ENCODE peak calls at places on chromosomes 5 and 9, in seven cellular contexts. W, S, M, D, A, X and E are unnamed samples.

GRCh38 chr9:109411818-109412352 is 86.2 kb downstream of the PTPN3 start:
- DNase-seq in W (peak; percentile 87), D (no peak), M (no peak), S (no peak), X (no peak), A (peak; percentile 10), E (peak; percentile 41)

GRCh38 chr5:136269978-136270377 is 77.0 kb upstream of the SMIM32 start:
- DNase-seq in S (no peak), W (no peak), D (no peak), X (no peak), M (no peak), A (no peak), E (no peak)

GRCh38 chr9:31542384-31543055 is 841.9 kb upstream of the ACO1 start:
- DNase-seq in X (peak; percentile 14), A (peak; percentile 33), M (no peak), S (peak; percentile 24), W (peak; percentile 85), D (no peak), E (no peak)

GRCh38 chr9:136587145-136587943 is 41.5 kb upstream of the NOTCH1 start:
- DNase-seq in S (no peak), M (peak; percentile 31), A (peak; percentile 53), W (peak; percentile 98), X (peak; percentile 46), D (no peak), E (no peak)

GRCh38 chr9:89695441-89695891 is 90.7 kb downstream of the GADD45G start:
- DNase-seq in M (no peak), D (no peak), S (no peak), A (no peak), W (no peak), X (no peak), E (no peak)

GRCh38 chr9:77883846-77884771 is 147.5 kb downstream of the GNAQ start:
- DNase-seq in S (no peak), X (no peak), M (no peak), D (no peak), A (no peak), W (no peak), E (peak; percentile 55)

GRCh38 chr5:147467973-147468508 is 41.8 kb downstream of the DPYSL3 start:
- DNase-seq in W (no peak), A (no peak), X (no peak), M (no peak), S (no peak), D (no peak), E (no peak)

GRCh38 chr9:104810421-104811339 is 46.8 kb downstream of the NIPSNAP3B start:
- DNase-seq in X (no peak), A (no peak), S (peak; percentile 90), M (peak; percentile 74), W (no peak), D (no peak), E (peak; percentile 42)

GRCh38 chr5:39226100-39226451 is 6.7 kb upstream of the FYB1 start:
- DNase-seq in D (no peak), W (no peak), M (no peak), S (no peak), X (no peak), A (no peak), E (no peak)

GRCh38 chr5:133938932-133939331 is 29.5 kb downstream of the C5orf15 start:
- DNase-seq in M (no peak), X (no peak), W (no peak), D (no peak), S (no peak), A (no peak), E (no peak)

GRCh38 chr5:113654828-113655227 is 141.3 kb downstream of the YTHDC2 start:
- DNase-seq in W (no peak), D (no peak), X (no peak), M (no peak), S (no peak), A (no peak), E (no peak)

GRCh38 chr9:125494555-125494920 is 212.5 kb downstream of the MAPKAP1 start:
- DNase-seq in S (no peak), X (no peak), A (no peak), M (no peak), D (no peak), W (no peak), E (peak; percentile 40)

GRCh38 chr5:38938424-38938823 is 92.6 kb downstream of the OSMR start:
- DNase-seq in W (no peak), M (no peak), X (no peak), D (no peak), A (no peak), S (no peak), E (no peak)

GRCh38 chr9:75027187-75028107 is 646 bp downstream of the CARNMT1 start:
- DNase-seq in S (peak; percentile 74), M (peak; percentile 68), D (peak; percentile 17), X (peak; percentile 46), A (peak; percentile 33), W (peak; percentile 68), E (peak; percentile 80)

GRCh38 chr5:3594514-3595101 is 1.0 kb upstream of the IRX1 start:
- DNase-seq in X (no peak), S (no peak), D (no peak), W (no peak), A (no peak), M (no peak), E (no peak)

GRCh38 chr9:30411571-30411970 is 1972.9 kb upstream of the ACO1 start:
- DNase-seq in X (no peak), S (no peak), M (no peak), D (no peak), W (peak; percentile 18), A (no peak), E (no peak)

DNA sequence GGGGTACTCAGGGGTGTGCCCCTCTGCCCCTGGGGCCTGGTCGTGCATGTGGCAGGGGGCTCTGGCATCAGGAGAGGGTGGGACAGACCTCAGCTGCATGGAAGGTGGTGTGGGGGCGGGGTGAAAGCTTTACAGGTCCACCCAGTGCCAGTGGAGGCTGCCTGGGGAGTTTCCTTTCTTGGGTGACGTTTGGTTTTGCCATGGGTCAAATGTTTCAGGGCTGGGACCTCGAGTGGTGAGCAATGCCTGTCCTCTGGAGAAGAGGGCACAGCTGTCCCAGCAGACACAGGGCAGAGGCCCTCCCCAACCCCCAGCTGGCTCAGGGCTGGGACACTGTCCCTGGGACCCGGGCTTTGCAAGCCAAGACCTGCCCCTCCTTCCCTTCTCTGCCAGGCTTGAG is 3.6 kb downstream of the RXRA start:
- DNase-seq in W (no peak), S (peak; percentile 48), M (peak; percentile 50), D (no peak), X (no peak), A (no peak), E (no peak)
- TF ChIP-seq POLR2A in W (no peak), S (no peak), M (no peak), D (no peak), X (no peak), A (no peak), E (no peak)

GRCh38 chr9:34382054-34382453 is 5.4 kb upstream of the MYORG start:
- DNase-seq in A (no peak), M (no peak), S (no peak), D (no peak), X (no peak), W (no peak), E (no peak)

GRCh38 chr9:34379334-34380033 is 2.8 kb upstream of the MYORG start:
- DNase-seq in D (peak; percentile 83), X (peak; percentile 86), W (peak; percentile 95), M (peak; percentile 92), A (peak; percentile 93), S (peak; percentile 88), E (peak; percentile 76)

GRCh38 chr9:34381323-34381722 is 4.6 kb upstream of the MYORG start:
- DNase-seq in W (no peak), D (no peak), A (no peak), X (no peak), S (peak; percentile 42), M (no peak), E (no peak)

GRCh38 chr9:34380034-34380510 is 3.4 kb upstream of the MYORG start:
- DNase-seq in A (no peak), S (no peak), D (no peak), M (no peak), W (peak; percentile 30), X (no peak), E (no peak)

GRCh38 chr9:34380511-34381315 is 4.0 kb upstream of the MYORG start:
- DNase-seq in X (peak; percentile 53), M (peak; percentile 82), A (peak; percentile 34), D (peak; percentile 89), W (peak; percentile 95), S (peak; percentile 83), E (no peak)
- TF ChIP-seq POLR2A in X (no peak), M (no peak), A (no peak), D (no peak), W (peak; percentile 70), S (peak; percentile 80), E (no peak)

GRCh38 chr9:124137009-124137943 is 120.5 kb upstream of the NEK6 start:
- DNase-seq in A (no peak), S (no peak), W (no peak), M (no peak), D (peak; percentile 43), X (no peak), E (no peak)
- TF ChIP-seq POLR2A in A (no peak), S (no peak), W (no peak), M (no peak), D (peak; percentile 47), X (no peak), E (no peak)

GRCh38 chr9:133361507-133362092 is 5.2 kb downstream of the SURF2 start:
- DNase-seq in W (no peak), M (no peak), A (no peak), D (no peak), S (no peak), X (no peak), E (no peak)

GRCh38 chr9:133357656-133358055 is 1.3 kb downstream of the SURF2 start:
- DNase-seq in M (no peak), X (no peak), S (no peak), D (no peak), A (no peak), W (no peak), E (no peak)

GRCh38 chr9:133359420-133360175 is 3.2 kb downstream of the SURF2 start:
- DNase-seq in D (no peak), A (no peak), S (no peak), M (no peak), W (peak; percentile 57), X (no peak), E (no peak)

GRCh38 chr9:133362359-133363044 is 6.2 kb downstream of the SURF2 start:
- DNase-seq in D (no peak), W (no peak), M (no peak), X (no peak), A (no peak), S (no peak), E (no peak)

DNA sequence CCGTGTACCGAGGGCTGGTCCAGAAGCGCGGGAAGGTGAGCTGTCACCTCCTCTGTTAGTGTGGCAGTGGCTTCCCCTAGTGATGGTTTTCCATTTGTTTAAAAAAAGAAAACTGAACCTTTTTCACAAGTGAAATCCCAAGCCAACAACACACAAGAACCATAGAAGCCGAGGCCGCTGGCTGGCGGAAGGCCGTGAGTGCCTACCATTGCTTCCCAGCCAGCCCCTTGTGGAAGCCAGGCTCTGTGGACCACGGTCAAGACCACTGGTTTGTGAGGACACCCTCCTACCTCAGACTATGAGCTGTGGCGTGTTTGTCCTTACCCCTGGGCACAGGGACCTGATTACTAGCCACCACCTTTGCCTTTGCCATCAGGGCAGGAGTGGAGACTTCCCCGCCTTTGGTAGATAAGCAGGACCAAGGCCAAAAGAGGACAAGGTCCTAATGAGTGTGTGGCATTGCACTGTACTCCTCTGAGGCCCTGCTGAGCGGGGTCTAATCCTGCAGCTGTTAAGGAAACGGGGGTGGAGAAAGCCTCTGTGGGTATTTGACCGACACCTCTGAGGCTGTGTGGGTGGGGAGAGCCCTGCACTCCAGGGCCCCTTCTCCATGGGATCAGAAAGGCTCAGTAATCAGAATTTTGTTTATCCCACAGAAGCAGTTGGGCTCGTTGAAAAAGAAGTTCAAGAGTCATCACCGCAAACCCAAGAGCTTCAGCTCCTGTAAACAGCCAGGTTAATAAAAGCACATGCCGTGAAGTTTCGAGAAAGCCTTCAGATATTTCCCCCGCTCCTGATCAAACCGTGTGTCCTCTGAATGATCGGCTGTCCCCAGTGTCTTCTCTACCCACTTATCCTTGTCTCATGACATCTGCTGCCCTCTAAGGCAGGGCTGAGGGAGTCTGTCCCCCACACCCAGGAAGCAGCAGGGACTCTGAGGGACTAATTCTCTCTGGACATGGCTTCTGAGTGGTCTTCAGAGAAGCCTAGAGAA is 4.3 kb downstream of the SURF2 start:
- DNase-seq in A (no peak), X (no peak), W (no peak), D (no peak), M (no peak), S (no peak), E (no peak)
- TF ChIP-seq POLR2A in A (no peak), X (no peak), W (peak; percentile 5), D (no peak), M (no peak), S (no peak), E (no peak)